ENCODE peak calls at places on chromosomes 4 and X, in five cellular contexts. One of them, this sample, is unnamed.

GRCh38 chr4:89006307-89006706 is 50.7 kb downstream of the FAM13A start:
- ATAC-seq in activated naive CD8-positive, alpha-beta T cell treated with anti-CD3 and anti-CD28 coated beads, Interleukin-2, amount 10 ng/mL, durations not matched to agents 7 days and 5 days: no peak
- ATAC-seq in left ventricle myocardium superior: no peak
- ATAC-seq in WTC11: no peak
- ATAC-seq in stimulated activated naive B cell treated with anti-CD40 and anti-IgM and Interleukin-4, amounts not matched to agents 10 μg/mL and 1 μg/mL and 100 μg/mL, for 72 hours: no peak
- ATAC-seq in this sample: no peak

GRCh38 chr4:111362891-111363290 is 740.0 kb upstream of the PITX2 start:
- ATAC-seq in WTC11: no peak
- ATAC-seq in stimulated activated naive B cell treated with anti-CD40 and anti-IgM and Interleukin-4, amounts not matched to agents 10 μg/mL and 1 μg/mL and 100 μg/mL, for 72 hours: no peak
- ATAC-seq in activated naive CD8-positive, alpha-beta T cell treated with anti-CD3 and anti-CD28 coated beads, Interleukin-2, amount 10 ng/mL, durations not matched to agents 7 days and 5 days: no peak
- ATAC-seq in left ventricle myocardium superior: peak; percentile 87
- ATAC-seq in this sample: no peak

GRCh38 chrX:40154853-40155616 is 57.3 kb upstream of the BCOR start:
- ATAC-seq in WTC11: no peak
- ATAC-seq in left ventricle myocardium superior: peak; percentile 61
- ATAC-seq in stimulated activated naive B cell treated with anti-CD40 and anti-IgM and Interleukin-4, amounts not matched to agents 10 μg/mL and 1 μg/mL and 100 μg/mL, for 72 hours: no peak
- ATAC-seq in activated naive CD8-positive, alpha-beta T cell treated with anti-CD3 and anti-CD28 coated beads, Interleukin-2, amount 10 ng/mL, durations not matched to agents 7 days and 5 days: no peak
- ATAC-seq in this sample: no peak

GRCh38 chr4:156475322-156475721 is 496.3 kb downstream of the PDGFC start:
- ATAC-seq in left ventricle myocardium superior: peak; percentile 67
- ATAC-seq in stimulated activated naive B cell treated with anti-CD40 and anti-IgM and Interleukin-4, amounts not matched to agents 10 μg/mL and 1 μg/mL and 100 μg/mL, for 72 hours: no peak
- ATAC-seq in activated naive CD8-positive, alpha-beta T cell treated with anti-CD3 and anti-CD28 coated beads, Interleukin-2, amount 10 ng/mL, durations not matched to agents 7 days and 5 days: no peak
- ATAC-seq in WTC11: no peak
- ATAC-seq in this sample: no peak

GRCh38 chr4:102429553-102429952 is 71.6 kb upstream of the NFKB1 start:
- ATAC-seq in stimulated activated naive B cell treated with anti-CD40 and anti-IgM and Interleukin-4, amounts not matched to agents 10 μg/mL and 1 μg/mL and 100 μg/mL, for 72 hours: no peak
- ATAC-seq in left ventricle myocardium superior: no peak
- ATAC-seq in WTC11: no peak
- ATAC-seq in activated naive CD8-positive, alpha-beta T cell treated with anti-CD3 and anti-CD28 coated beads, Interleukin-2, amount 10 ng/mL, durations not matched to agents 7 days and 5 days: no peak
- ATAC-seq in this sample: no peak

GRCh38 chrX:135411893-135412292 is 9.9 kb upstream of the SMIM10L2A start:
- ATAC-seq in activated naive CD8-positive, alpha-beta T cell treated with anti-CD3 and anti-CD28 coated beads, Interleukin-2, amount 10 ng/mL, durations not matched to agents 7 days and 5 days: no peak
- ATAC-seq in left ventricle myocardium superior: no peak
- ATAC-seq in WTC11: no peak
- ATAC-seq in stimulated activated naive B cell treated with anti-CD40 and anti-IgM and Interleukin-4, amounts not matched to agents 10 μg/mL and 1 μg/mL and 100 μg/mL, for 72 hours: no peak
- ATAC-seq in this sample: no peak

GRCh38 chr4:87995435-87995834 is 12.0 kb upstream of the PKD2 start:
- ATAC-seq in left ventricle myocardium superior: no peak
- ATAC-seq in stimulated activated naive B cell treated with anti-CD40 and anti-IgM and Interleukin-4, amounts not matched to agents 10 μg/mL and 1 μg/mL and 100 μg/mL, for 72 hours: no peak
- ATAC-seq in WTC11: peak; percentile 53
- ATAC-seq in activated naive CD8-positive, alpha-beta T cell treated with anti-CD3 and anti-CD28 coated beads, Interleukin-2, amount 10 ng/mL, durations not matched to agents 7 days and 5 days: no peak
- ATAC-seq in this sample: no peak

GRCh38 chr4:86831262-86832090 is 17.7 kb downstream of the SLC10A6 start:
- ATAC-seq in activated naive CD8-positive, alpha-beta T cell treated with anti-CD3 and anti-CD28 coated beads, Interleukin-2, amount 10 ng/mL, durations not matched to agents 7 days and 5 days: no peak
- ATAC-seq in WTC11: no peak
- ATAC-seq in stimulated activated naive B cell treated with anti-CD40 and anti-IgM and Interleukin-4, amounts not matched to agents 10 μg/mL and 1 μg/mL and 100 μg/mL, for 72 hours: no peak
- ATAC-seq in left ventricle myocardium superior: no peak
- ATAC-seq in this sample: no peak

GRCh38 chr4:53802500-53802899 is 211.2 kb upstream of the LNX1 start:
- ATAC-seq in left ventricle myocardium superior: peak; percentile 87
- ATAC-seq in stimulated activated naive B cell treated with anti-CD40 and anti-IgM and Interleukin-4, amounts not matched to agents 10 μg/mL and 1 μg/mL and 100 μg/mL, for 72 hours: no peak
- ATAC-seq in WTC11: no peak
- ATAC-seq in activated naive CD8-positive, alpha-beta T cell treated with anti-CD3 and anti-CD28 coated beads, Interleukin-2, amount 10 ng/mL, durations not matched to agents 7 days and 5 days: no peak
- ATAC-seq in this sample: no peak

GRCh38 chr4:1174941-1175634 is 2.7 kb upstream of the SPON2 start:
- ATAC-seq in stimulated activated naive B cell treated with anti-CD40 and anti-IgM and Interleukin-4, amounts not matched to agents 10 μg/mL and 1 μg/mL and 100 μg/mL, for 72 hours: no peak
- ATAC-seq in left ventricle myocardium superior: no peak
- ATAC-seq in WTC11: no peak
- ATAC-seq in activated naive CD8-positive, alpha-beta T cell treated with anti-CD3 and anti-CD28 coated beads, Interleukin-2, amount 10 ng/mL, durations not matched to agents 7 days and 5 days: no peak
- ATAC-seq in this sample: peak; percentile 22

GRCh38 chr4:42750831-42751230 is 93.9 kb upstream of the ATP8A1 start:
- ATAC-seq in left ventricle myocardium superior: no peak
- ATAC-seq in activated naive CD8-positive, alpha-beta T cell treated with anti-CD3 and anti-CD28 coated beads, Interleukin-2, amount 10 ng/mL, durations not matched to agents 7 days and 5 days: no peak
- ATAC-seq in WTC11: no peak
- ATAC-seq in stimulated activated naive B cell treated with anti-CD40 and anti-IgM and Interleukin-4, amounts not matched to agents 10 μg/mL and 1 μg/mL and 100 μg/mL, for 72 hours: no peak
- ATAC-seq in this sample: no peak

GRCh38 chr4:7769936-7770674 is 169.6 kb downstream of the AFAP1 start:
- ATAC-seq in activated naive CD8-positive, alpha-beta T cell treated with anti-CD3 and anti-CD28 coated beads, Interleukin-2, amount 10 ng/mL, durations not matched to agents 7 days and 5 days: no peak
- ATAC-seq in WTC11: peak; percentile 59
- ATAC-seq in left ventricle myocardium superior: peak; percentile 19
- ATAC-seq in stimulated activated naive B cell treated with anti-CD40 and anti-IgM and Interleukin-4, amounts not matched to agents 10 μg/mL and 1 μg/mL and 100 μg/mL, for 72 hours: no peak
- ATAC-seq in this sample: no peak

GRCh38 chr4:138188406-138189084 is 53.6 kb downstream of the SLC7A11 start:
- ATAC-seq in WTC11: no peak
- ATAC-seq in left ventricle myocardium superior: no peak
- ATAC-seq in stimulated activated naive B cell treated with anti-CD40 and anti-IgM and Interleukin-4, amounts not matched to agents 10 μg/mL and 1 μg/mL and 100 μg/mL, for 72 hours: no peak
- ATAC-seq in activated naive CD8-positive, alpha-beta T cell treated with anti-CD3 and anti-CD28 coated beads, Interleukin-2, amount 10 ng/mL, durations not matched to agents 7 days and 5 days: no peak
- ATAC-seq in this sample: no peak

GRCh38 chrX:17587352-17587751 is 149.9 kb upstream of the SCML1 start:
- ATAC-seq in stimulated activated naive B cell treated with anti-CD40 and anti-IgM and Interleukin-4, amounts not matched to agents 10 μg/mL and 1 μg/mL and 100 μg/mL, for 72 hours: no peak
- ATAC-seq in activated naive CD8-positive, alpha-beta T cell treated with anti-CD3 and anti-CD28 coated beads, Interleukin-2, amount 10 ng/mL, durations not matched to agents 7 days and 5 days: no peak
- ATAC-seq in WTC11: no peak
- ATAC-seq in left ventricle myocardium superior: no peak
- ATAC-seq in this sample: no peak

GRCh38 chr4:128281354-128281753 is 6.3 kb downstream of the PGRMC2 start:
- ATAC-seq in activated naive CD8-positive, alpha-beta T cell treated with anti-CD3 and anti-CD28 coated beads, Interleukin-2, amount 10 ng/mL, durations not matched to agents 7 days and 5 days: no peak
- ATAC-seq in left ventricle myocardium superior: no peak
- ATAC-seq in stimulated activated naive B cell treated with anti-CD40 and anti-IgM and Interleukin-4, amounts not matched to agents 10 μg/mL and 1 μg/mL and 100 μg/mL, for 72 hours: no peak
- ATAC-seq in WTC11: no peak
- ATAC-seq in this sample: no peak

GRCh38 chrX:3142259-3143042 is 101.2 kb downstream of the ARSF start:
- ATAC-seq in activated naive CD8-positive, alpha-beta T cell treated with anti-CD3 and anti-CD28 coated beads, Interleukin-2, amount 10 ng/mL, durations not matched to agents 7 days and 5 days: no peak
- ATAC-seq in stimulated activated naive B cell treated with anti-CD40 and anti-IgM and Interleukin-4, amounts not matched to agents 10 μg/mL and 1 μg/mL and 100 μg/mL, for 72 hours: peak; percentile 79
- ATAC-seq in WTC11: no peak
- ATAC-seq in left ventricle myocardium superior: no peak
- ATAC-seq in this sample: no peak

GRCh38 chrX:88605222-88605583 is 141.8 kb upstream of the CPXCR1 start:
- ATAC-seq in WTC11: no peak
- ATAC-seq in stimulated activated naive B cell treated with anti-CD40 and anti-IgM and Interleukin-4, amounts not matched to agents 10 μg/mL and 1 μg/mL and 100 μg/mL, for 72 hours: no peak
- ATAC-seq in activated naive CD8-positive, alpha-beta T cell treated with anti-CD3 and anti-CD28 coated beads, Interleukin-2, amount 10 ng/mL, durations not matched to agents 7 days and 5 days: no peak
- ATAC-seq in left ventricle myocardium superior: no peak
- ATAC-seq in this sample: no peak

GRCh38 chr4:186726440-186727148 is 2.9 kb upstream of the FAT1 start:
- ATAC-seq in stimulated activated naive B cell treated with anti-CD40 and anti-IgM and Interleukin-4, amounts not matched to agents 10 μg/mL and 1 μg/mL and 100 μg/mL, for 72 hours: no peak
- ATAC-seq in WTC11: peak; percentile 7
- ATAC-seq in left ventricle myocardium superior: peak; percentile 63
- ATAC-seq in activated naive CD8-positive, alpha-beta T cell treated with anti-CD3 and anti-CD28 coated beads, Interleukin-2, amount 10 ng/mL, durations not matched to agents 7 days and 5 days: no peak
- ATAC-seq in this sample: no peak

GRCh38 chr4:56640907-56641493 is 40.1 kb downstream of the HOPX start:
- ATAC-seq in WTC11: no peak
- ATAC-seq in left ventricle myocardium superior: no peak
- ATAC-seq in stimulated activated naive B cell treated with anti-CD40 and anti-IgM and Interleukin-4, amounts not matched to agents 10 μg/mL and 1 μg/mL and 100 μg/mL, for 72 hours: no peak
- ATAC-seq in activated naive CD8-positive, alpha-beta T cell treated with anti-CD3 and anti-CD28 coated beads, Interleukin-2, amount 10 ng/mL, durations not matched to agents 7 days and 5 days: no peak
- ATAC-seq in this sample: no peak

GRCh38 chrX:19375546-19375945 is 31.8 kb downstream of the PDHA1 start:
- ATAC-seq in WTC11: no peak
- ATAC-seq in stimulated activated naive B cell treated with anti-CD40 and anti-IgM and Interleukin-4, amounts not matched to agents 10 μg/mL and 1 μg/mL and 100 μg/mL, for 72 hours: no peak
- ATAC-seq in activated naive CD8-positive, alpha-beta T cell treated with anti-CD3 and anti-CD28 coated beads, Interleukin-2, amount 10 ng/mL, durations not matched to agents 7 days and 5 days: no peak
- ATAC-seq in left ventricle myocardium superior: no peak
- ATAC-seq in this sample: no peak

GRCh38 chrX:56248492-56248891 is 16.3 kb downstream of the KLF8 start:
- ATAC-seq in left ventricle myocardium superior: peak; percentile 61
- ATAC-seq in WTC11: peak; percentile 71
- ATAC-seq in activated naive CD8-positive, alpha-beta T cell treated with anti-CD3 and anti-CD28 coated beads, Interleukin-2, amount 10 ng/mL, durations not matched to agents 7 days and 5 days: peak; percentile 68
- ATAC-seq in stimulated activated naive B cell treated with anti-CD40 and anti-IgM and Interleukin-4, amounts not matched to agents 10 μg/mL and 1 μg/mL and 100 μg/mL, for 72 hours: peak; percentile 71
- ATAC-seq in this sample: peak; percentile 57

GRCh38 chr4:30945586-30945985 is 225.4 kb downstream of the PCDH7 start:
- ATAC-seq in activated naive CD8-positive, alpha-beta T cell treated with anti-CD3 and anti-CD28 coated beads, Interleukin-2, amount 10 ng/mL, durations not matched to agents 7 days and 5 days: no peak
- ATAC-seq in WTC11: no peak
- ATAC-seq in stimulated activated naive B cell treated with anti-CD40 and anti-IgM and Interleukin-4, amounts not matched to agents 10 μg/mL and 1 μg/mL and 100 μg/mL, for 72 hours: no peak
- ATAC-seq in left ventricle myocardium superior: peak; percentile 60
- ATAC-seq in this sample: no peak

GRCh38 chrX:25013593-25014365 is 2.0 kb downstream of the ARX start:
- ATAC-seq in stimulated activated naive B cell treated with anti-CD40 and anti-IgM and Interleukin-4, amounts not matched to agents 10 μg/mL and 1 μg/mL and 100 μg/mL, for 72 hours: peak; percentile 29
- ATAC-seq in WTC11: no peak
- ATAC-seq in activated naive CD8-positive, alpha-beta T cell treated with anti-CD3 and anti-CD28 coated beads, Interleukin-2, amount 10 ng/mL, durations not matched to agents 7 days and 5 days: peak; percentile 34
- ATAC-seq in left ventricle myocardium superior: no peak
- ATAC-seq in this sample: peak; percentile 48

GRCh38 chrX:69503228-69503834 is 795 bp upstream of the NALF2 start:
- ATAC-seq in stimulated activated naive B cell treated with anti-CD40 and anti-IgM and Interleukin-4, amounts not matched to agents 10 μg/mL and 1 μg/mL and 100 μg/mL, for 72 hours: peak; percentile 43
- ATAC-seq in activated naive CD8-positive, alpha-beta T cell treated with anti-CD3 and anti-CD28 coated beads, Interleukin-2, amount 10 ng/mL, durations not matched to agents 7 days and 5 days: peak; percentile 14
- ATAC-seq in left ventricle myocardium superior: peak; percentile 35
- ATAC-seq in WTC11: peak; percentile 26
- ATAC-seq in this sample: no peak

GRCh38 chr4:148986951-148987350 is 544.7 kb upstream of the NR3C2 start:
- ATAC-seq in WTC11: no peak
- ATAC-seq in stimulated activated naive B cell treated with anti-CD40 and anti-IgM and Interleukin-4, amounts not matched to agents 10 μg/mL and 1 μg/mL and 100 μg/mL, for 72 hours: no peak
- ATAC-seq in left ventricle myocardium superior: no peak
- ATAC-seq in activated naive CD8-positive, alpha-beta T cell treated with anti-CD3 and anti-CD28 coated beads, Interleukin-2, amount 10 ng/mL, durations not matched to agents 7 days and 5 days: no peak
- ATAC-seq in this sample: no peak

GRCh38 chr4:140326395-140326993 is 47.0 kb upstream of the SCOC start:
- ATAC-seq in activated naive CD8-positive, alpha-beta T cell treated with anti-CD3 and anti-CD28 coated beads, Interleukin-2, amount 10 ng/mL, durations not matched to agents 7 days and 5 days: no peak
- ATAC-seq in left ventricle myocardium superior: peak; percentile 71
- ATAC-seq in stimulated activated naive B cell treated with anti-CD40 and anti-IgM and Interleukin-4, amounts not matched to agents 10 μg/mL and 1 μg/mL and 100 μg/mL, for 72 hours: peak; percentile 55
- ATAC-seq in WTC11: peak; percentile 87
- ATAC-seq in this sample: no peak

GRCh38 chr4:10704050-10704810 is 19.7 kb upstream of the CLNK start:
- ATAC-seq in stimulated activated naive B cell treated with anti-CD40 and anti-IgM and Interleukin-4, amounts not matched to agents 10 μg/mL and 1 μg/mL and 100 μg/mL, for 72 hours: no peak
- ATAC-seq in WTC11: no peak
- ATAC-seq in left ventricle myocardium superior: no peak
- ATAC-seq in activated naive CD8-positive, alpha-beta T cell treated with anti-CD3 and anti-CD28 coated beads, Interleukin-2, amount 10 ng/mL, durations not matched to agents 7 days and 5 days: no peak
- ATAC-seq in this sample: peak; percentile 27

GRCh38 chrX:10011991-10012390 is 44.8 kb downstream of the CLDN34 start:
- ATAC-seq in left ventricle myocardium superior: no peak
- ATAC-seq in WTC11: peak; percentile 16
- ATAC-seq in activated naive CD8-positive, alpha-beta T cell treated with anti-CD3 and anti-CD28 coated beads, Interleukin-2, amount 10 ng/mL, durations not matched to agents 7 days and 5 days: no peak
- ATAC-seq in stimulated activated naive B cell treated with anti-CD40 and anti-IgM and Interleukin-4, amounts not matched to agents 10 μg/mL and 1 μg/mL and 100 μg/mL, for 72 hours: peak; percentile 34
- ATAC-seq in this sample: no peak

GRCh38 chr4:81369898-81370297 is 101.8 kb downstream of the RASGEF1B start:
- ATAC-seq in stimulated activated naive B cell treated with anti-CD40 and anti-IgM and Interleukin-4, amounts not matched to agents 10 μg/mL and 1 μg/mL and 100 μg/mL, for 72 hours: no peak
- ATAC-seq in left ventricle myocardium superior: no peak
- ATAC-seq in WTC11: no peak
- ATAC-seq in activated naive CD8-positive, alpha-beta T cell treated with anti-CD3 and anti-CD28 coated beads, Interleukin-2, amount 10 ng/mL, durations not matched to agents 7 days and 5 days: no peak
- ATAC-seq in this sample: no peak

GRCh38 chrX:69262036-69262905 is 97.0 kb upstream of the PJA1 start:
- ATAC-seq in stimulated activated naive B cell treated with anti-CD40 and anti-IgM and Interleukin-4, amounts not matched to agents 10 μg/mL and 1 μg/mL and 100 μg/mL, for 72 hours: no peak
- ATAC-seq in WTC11: no peak
- ATAC-seq in left ventricle myocardium superior: no peak
- ATAC-seq in activated naive CD8-positive, alpha-beta T cell treated with anti-CD3 and anti-CD28 coated beads, Interleukin-2, amount 10 ng/mL, durations not matched to agents 7 days and 5 days: no peak
- ATAC-seq in this sample: no peak

GRCh38 chr4:190014771-190015537 is 12.1 kb downstream of the FRG2 start:
- ATAC-seq in stimulated activated naive B cell treated with anti-CD40 and anti-IgM and Interleukin-4, amounts not matched to agents 10 μg/mL and 1 μg/mL and 100 μg/mL, for 72 hours: no peak
- ATAC-seq in left ventricle myocardium superior: no peak
- ATAC-seq in activated naive CD8-positive, alpha-beta T cell treated with anti-CD3 and anti-CD28 coated beads, Interleukin-2, amount 10 ng/mL, durations not matched to agents 7 days and 5 days: peak; percentile 50
- ATAC-seq in WTC11: peak; percentile 54
- ATAC-seq in this sample: peak; percentile 51

GRCh38 chrX:22686138-22686541 is 313.6 kb upstream of the DDX53 start:
- ATAC-seq in stimulated activated naive B cell treated with anti-CD40 and anti-IgM and Interleukin-4, amounts not matched to agents 10 μg/mL and 1 μg/mL and 100 μg/mL, for 72 hours: peak; percentile 73
- ATAC-seq in left ventricle myocardium superior: peak; percentile 62
- ATAC-seq in WTC11: no peak
- ATAC-seq in activated naive CD8-positive, alpha-beta T cell treated with anti-CD3 and anti-CD28 coated beads, Interleukin-2, amount 10 ng/mL, durations not matched to agents 7 days and 5 days: no peak
- ATAC-seq in this sample: no peak

GRCh38 chrX:96027363-96027894 is 657.2 kb upstream of the DIAPH2 start:
- ATAC-seq in left ventricle myocardium superior: peak; percentile 83
- ATAC-seq in stimulated activated naive B cell treated with anti-CD40 and anti-IgM and Interleukin-4, amounts not matched to agents 10 μg/mL and 1 μg/mL and 100 μg/mL, for 72 hours: no peak
- ATAC-seq in WTC11: no peak
- ATAC-seq in activated naive CD8-positive, alpha-beta T cell treated with anti-CD3 and anti-CD28 coated beads, Interleukin-2, amount 10 ng/mL, durations not matched to agents 7 days and 5 days: no peak
- ATAC-seq in this sample: no peak

GRCh38 chr4:16858275-16858752 is 40.1 kb downstream of the LDB2 start:
- ATAC-seq in activated naive CD8-positive, alpha-beta T cell treated with anti-CD3 and anti-CD28 coated beads, Interleukin-2, amount 10 ng/mL, durations not matched to agents 7 days and 5 days: no peak
- ATAC-seq in WTC11: peak; percentile 60
- ATAC-seq in stimulated activated naive B cell treated with anti-CD40 and anti-IgM and Interleukin-4, amounts not matched to agents 10 μg/mL and 1 μg/mL and 100 μg/mL, for 72 hours: no peak
- ATAC-seq in left ventricle myocardium superior: peak; percentile 82
- ATAC-seq in this sample: no peak

GRCh38 chr4:80192937-80193336 is 4.4 kb upstream of the PRDM8 start:
- ATAC-seq in stimulated activated naive B cell treated with anti-CD40 and anti-IgM and Interleukin-4, amounts not matched to agents 10 μg/mL and 1 μg/mL and 100 μg/mL, for 72 hours: no peak
- ATAC-seq in left ventricle myocardium superior: no peak
- ATAC-seq in activated naive CD8-positive, alpha-beta T cell treated with anti-CD3 and anti-CD28 coated beads, Interleukin-2, amount 10 ng/mL, durations not matched to agents 7 days and 5 days: no peak
- ATAC-seq in WTC11: no peak
- ATAC-seq in this sample: no peak

GRCh38 chr4:120017939-120018692 is 48.5 kb downstream of the MAD2L1 start:
- ATAC-seq in activated naive CD8-positive, alpha-beta T cell treated with anti-CD3 and anti-CD28 coated beads, Interleukin-2, amount 10 ng/mL, durations not matched to agents 7 days and 5 days: no peak
- ATAC-seq in left ventricle myocardium superior: no peak
- ATAC-seq in WTC11: no peak
- ATAC-seq in stimulated activated naive B cell treated with anti-CD40 and anti-IgM and Interleukin-4, amounts not matched to agents 10 μg/mL and 1 μg/mL and 100 μg/mL, for 72 hours: no peak
- ATAC-seq in this sample: no peak

GRCh38 chrX:68829594-68830485 is 1.0 kb downstream of the EFNB1 start:
- ATAC-seq in stimulated activated naive B cell treated with anti-CD40 and anti-IgM and Interleukin-4, amounts not matched to agents 10 μg/mL and 1 μg/mL and 100 μg/mL, for 72 hours: no peak
- ATAC-seq in left ventricle myocardium superior: peak; percentile 24
- ATAC-seq in WTC11: no peak
- ATAC-seq in activated naive CD8-positive, alpha-beta T cell treated with anti-CD3 and anti-CD28 coated beads, Interleukin-2, amount 10 ng/mL, durations not matched to agents 7 days and 5 days: no peak
- ATAC-seq in this sample: no peak

GRCh38 chr4:794911-795725 is 30.8 kb downstream of the CPLX1 start:
- ATAC-seq in activated naive CD8-positive, alpha-beta T cell treated with anti-CD3 and anti-CD28 coated beads, Interleukin-2, amount 10 ng/mL, durations not matched to agents 7 days and 5 days: no peak
- ATAC-seq in WTC11: peak; percentile 11
- ATAC-seq in left ventricle myocardium superior: no peak
- ATAC-seq in stimulated activated naive B cell treated with anti-CD40 and anti-IgM and Interleukin-4, amounts not matched to agents 10 μg/mL and 1 μg/mL and 100 μg/mL, for 72 hours: no peak
- ATAC-seq in this sample: no peak